ENCODE peak calls at places on chromosomes 5 and 9, in five cellular contexts. One of them, this sample, is unnamed.
A peak's percentile ranks its signal among the peaks of the same experiment; 100 is the strongest.

GRCh38 chr9:127876764-127877562 is 512 bp downstream of the AK1 start:
- DNase-seq in neural crest cell: no peak
- DNase-seq in HEK293T: no peak
- DNase-seq in fibroblast of lung: no peak
- DNase-seq in Caco-2: no peak
- DNase-seq in this sample: no peak

GRCh38 chr9:99085949-99086948 is 18.7 kb upstream of the TGFBR1 start:
- DNase-seq in neural crest cell: no peak
- DNase-seq in HEK293T: no peak
- DNase-seq in fibroblast of lung: peak; percentile 70
- DNase-seq in Caco-2: no peak
- DNase-seq in this sample: no peak

GRCh38 chr5:156684216-156684615 is 165.9 kb upstream of the PPP1R2B start:
- DNase-seq in neural crest cell: no peak
- DNase-seq in HEK293T: no peak
- DNase-seq in fibroblast of lung: no peak
- DNase-seq in Caco-2: no peak
- DNase-seq in this sample: no peak

GRCh38 chr5:68398146-68398812 is 182.7 kb downstream of the PIK3R1 start:
- DNase-seq in neural crest cell: no peak
- DNase-seq in HEK293T: no peak
- DNase-seq in fibroblast of lung: no peak
- DNase-seq in Caco-2: no peak
- DNase-seq in this sample: no peak

GRCh38 chr9:116005267-116005666 is 148.3 kb upstream of the PAPPA start:
- DNase-seq in neural crest cell: no peak
- DNase-seq in HEK293T: no peak
- DNase-seq in fibroblast of lung: no peak
- DNase-seq in Caco-2: no peak
- DNase-seq in this sample: no peak

GRCh38 chr9:108634164-108634563 is 221.6 kb downstream of the ACTL7B start:
- DNase-seq in neural crest cell: no peak
- DNase-seq in HEK293T: peak; percentile 12
- DNase-seq in fibroblast of lung: peak; percentile 19
- DNase-seq in Caco-2: no peak
- DNase-seq in this sample: peak; percentile 12

GRCh38 chr5:151596839-151597539 is 5.9 kb upstream of the FAT2 start:
- DNase-seq in neural crest cell: no peak
- DNase-seq in HEK293T: no peak
- DNase-seq in fibroblast of lung: no peak
- DNase-seq in Caco-2: peak; percentile 82
- DNase-seq in this sample: no peak

GRCh38 chr5:369151-369939 is 47.8 kb downstream of the AHRR start:
- DNase-seq in neural crest cell: no peak
- DNase-seq in HEK293T: no peak
- DNase-seq in fibroblast of lung: peak; percentile 28
- DNase-seq in Caco-2: peak; percentile 22
- DNase-seq in this sample: no peak

GRCh38 chr5:139799359-139799758 is 3.8 kb downstream of the PSD2 start:
- DNase-seq in neural crest cell: no peak
- DNase-seq in HEK293T: no peak
- DNase-seq in fibroblast of lung: no peak
- DNase-seq in Caco-2: no peak
- DNase-seq in this sample: no peak